ENCODE peak calls at places on chromosomes 2 and 18, in nine cellular contexts. V is neural progenitor cell; X is NCI-H1694; H is H54; Q is substantia nigra; L is iPS DF 6.9; E is caudate nucleus; G is neural crest cell; M is stimulated activated CD4-positive, alpha-beta T cell treated with anti-CD3 and anti-CD28 coated beads, TNF-alpha, amount 100 ng/mL, for 24 hours. T is an unnamed sample.

GRCh38 chr18:2847341-2848144 is 737 bp downstream of the EMILIN2 start:
- DNase-seq in V (peak), X (no peak), H (no peak), Q (no peak), L (no peak), E (no peak), G (peak), M (no peak), T (peak)

GRCh38 chr2:1134629-1135028 is 184.0 kb downstream of the SNTG2 start:
- DNase-seq in V (no peak), X (no peak), H (no peak), Q (no peak), L (no peak), E (no peak), G (no peak), M (no peak), T (no peak)

GRCh38 chr2:147554708-147555107 is 290.1 kb upstream of the ACVR2A start:
- DNase-seq in V (no peak), X (no peak), H (no peak), Q (no peak), L (no peak), E (no peak), G (no peak), M (no peak), T (no peak)

GRCh38 chr18:50104421-50104820 is 90.5 kb downstream of the MYO5B start:
- DNase-seq in V (no peak), X (no peak), H (no peak), Q (no peak), L (no peak), E (no peak), G (no peak), M (no peak), T (no peak)

GRCh38 chr2:181411105-181411849 is 45.9 kb upstream of the ITGA4 start:
- DNase-seq in V (peak), X (peak), H (no peak), Q (peak), L (peak), E (no peak), G (peak), M (no peak), T (no peak)

GRCh38 chr2:191486584-191487320 is 191.2 kb upstream of the NABP1 start:
- DNase-seq in V (no peak), X (no peak), H (peak), Q (no peak), L (no peak), E (peak), G (no peak), M (no peak), T (no peak)

GRCh38 chr18:55097406-55098170 is 138.3 kb upstream of the CCDC68 start:
- DNase-seq in V (no peak), X (no peak), H (peak), Q (no peak), L (no peak), E (no peak), G (no peak), M (no peak), T (no peak)

GRCh38 chr18:53541924-53542323 is 682.5 kb downstream of the MBD2 start:
- DNase-seq in V (no peak), X (no peak), H (no peak), Q (no peak), L (no peak), E (no peak), G (no peak), M (no peak), T (no peak)

GRCh38 chr2:37610638-37611289 is 60.7 kb downstream of the CDC42EP3 start:
- DNase-seq in V (no peak), X (no peak), H (no peak), Q (no peak), L (no peak), E (no peak), G (no peak), M (no peak), T (no peak)

GRCh38 chr2:169891593-169892298 is 64.5 kb downstream of the UBR3 start:
- DNase-seq in V (no peak), X (no peak), H (no peak), Q (no peak), L (no peak), E (no peak), G (no peak), M (no peak), T (no peak)

GRCh38 chr2:84674586-84674985 is 158.3 kb downstream of the DNAH6 start:
- DNase-seq in V (no peak), X (no peak), H (no peak), Q (no peak), L (no peak), E (no peak), G (no peak), M (no peak), T (no peak)

GRCh38 chr2:67514515-67514914 is 117.4 kb downstream of the ETAA1 start:
- DNase-seq in V (no peak), X (no peak), H (no peak), Q (no peak), L (no peak), E (no peak), G (no peak), M (no peak), T (no peak)

GRCh38 chr2:67055387-67056304 is 341.5 kb upstream of the ETAA1 start:
- DNase-seq in V (no peak), X (no peak), H (no peak), Q (no peak), L (no peak), E (no peak), G (no peak), M (no peak), T (no peak)

GRCh38 chr2:52532956-52533355 is 1234.6 kb upstream of the CHAC2 start:
- DNase-seq in V (no peak), X (no peak), H (no peak), Q (no peak), L (no peak), E (no peak), G (no peak), M (no peak), T (no peak)

GRCh38 chr2:157056200-157056676 is 201.3 kb upstream of the GALNT5 start:
- DNase-seq in V (no peak), X (no peak), H (peak), Q (no peak), L (no peak), E (no peak), G (no peak), M (no peak), T (no peak)

GRCh38 chr2:45353879-45354278 is 257.2 kb downstream of the SRBD1 start:
- DNase-seq in V (no peak), X (no peak), H (peak), Q (no peak), L (no peak), E (no peak), G (no peak), M (no peak), T (no peak)

GRCh38 chr18:7624697-7625096 is 57.6 kb downstream of the PTPRM start:
- DNase-seq in V (no peak), X (no peak), H (no peak), Q (no peak), L (no peak), E (peak), G (no peak), M (no peak), T (no peak)

GRCh38 chr2:31413876-31414550 is 529 bp downstream of the XDH start:
- DNase-seq in V (peak), X (peak), H (no peak), Q (no peak), L (no peak), E (no peak), G (no peak), M (no peak), T (no peak)

GRCh38 chr2:110120171-110121051 is 4.8 kb upstream of the MALL start:
- DNase-seq in V (no peak), X (no peak), H (no peak), Q (no peak), L (no peak), E (no peak), G (no peak), M (no peak), T (no peak)

GRCh38 chr2:16727256-16727655 is 61.6 kb upstream of the CYRIA start:
- DNase-seq in V (no peak), X (no peak), H (no peak), Q (peak), L (no peak), E (no peak), G (no peak), M (no peak), T (no peak)

GRCh38 chr2:187383043-187383800 is 64.8 kb downstream of the CALCRL start:
- DNase-seq in V (no peak), X (no peak), H (no peak), Q (no peak), L (no peak), E (no peak), G (no peak), M (no peak), T (no peak)

GRCh38 chr2:29627366-29627765 is 294.0 kb downstream of the ALK start:
- DNase-seq in V (no peak), X (no peak), H (no peak), Q (no peak), L (no peak), E (no peak), G (no peak), M (no peak), T (no peak)

GRCh38 chr2:21650566-21650965 is 526.8 kb downstream of the TDRD15 start:
- DNase-seq in V (no peak), X (no peak), H (no peak), Q (no peak), L (no peak), E (no peak), G (no peak), M (no peak), T (no peak)